ENCODE peak calls at places on chromosomes 4 and X, in four cellular contexts. One of them, this sample, is unnamed.

GRCh38 chr4:123667991-123668390 is 271.4 kb downstream of the SPRY1 start:
- DNase-seq in right atrium auricular region: no peak
- DNase-seq in OCI-LY7: no peak
- DNase-seq in H1: no peak
- DNase-seq in this sample: no peak

GRCh38 chr4:103076777-103077347 is 301 bp upstream of the SLC9B2 start:
- DNase-seq in right atrium auricular region: no peak
- DNase-seq in OCI-LY7: peak; percentile 70
- DNase-seq in H1: no peak
- DNase-seq in this sample: no peak

GRCh38 chrX:7330971-7331746 is 183.2 kb upstream of the PUDP start:
- DNase-seq in right atrium auricular region: no peak
- DNase-seq in OCI-LY7: no peak
- DNase-seq in H1: no peak
- DNase-seq in this sample: no peak

GRCh38 chrX:113421432-113421831 is 580.8 kb upstream of the AMOT start:
- DNase-seq in right atrium auricular region: no peak
- DNase-seq in OCI-LY7: no peak
- DNase-seq in H1: no peak
- DNase-seq in this sample: no peak

GRCh38 chrX:41761702-41762101 is 37.7 kb downstream of the GPR82 start:
- DNase-seq in right atrium auricular region: no peak
- DNase-seq in OCI-LY7: no peak
- DNase-seq in H1: no peak
- DNase-seq in this sample: no peak

GRCh38 chr4:38531126-38531737 is 132.8 kb upstream of the KLF3 start:
- DNase-seq in right atrium auricular region: no peak
- DNase-seq in OCI-LY7: no peak
- DNase-seq in H1: no peak
- DNase-seq in this sample: no peak

GRCh38 chrX:11970935-11971334 is 167.3 kb upstream of the FRMPD4 start:
- DNase-seq in right atrium auricular region: no peak
- DNase-seq in OCI-LY7: no peak
- DNase-seq in H1: no peak
- DNase-seq in this sample: no peak

GRCh38 chr4:162422312-162422711 is 258.5 kb upstream of the FSTL5 start:
- DNase-seq in right atrium auricular region: no peak
- DNase-seq in OCI-LY7: no peak
- DNase-seq in H1: no peak
- DNase-seq in this sample: no peak

GRCh38 chrX:109911046-109911445 is 91.9 kb upstream of the TMEM164 start:
- DNase-seq in right atrium auricular region: no peak
- DNase-seq in OCI-LY7: no peak
- DNase-seq in H1: no peak
- DNase-seq in this sample: no peak

GRCh38 chr4:39614487-39615162 is 24.0 kb downstream of the SMIM14 start:
- DNase-seq in right atrium auricular region: no peak
- DNase-seq in OCI-LY7: no peak
- DNase-seq in H1: no peak
- DNase-seq in this sample: no peak

GRCh38 chrX:154793084-154793483 is 12.2 kb downstream of the MPP1 start:
- DNase-seq in right atrium auricular region: no peak
- DNase-seq in OCI-LY7: no peak
- DNase-seq in H1: no peak
- DNase-seq in this sample: no peak

GRCh38 chr4:41542526-41543270 is 4.7 kb downstream of the LIMCH1 start:
- DNase-seq in right atrium auricular region: no peak
- DNase-seq in OCI-LY7: no peak
- DNase-seq in H1: no peak
- DNase-seq in this sample: no peak

GRCh38 chr4:90536408-90536807 is 409.2 kb downstream of the CCSER1 start:
- DNase-seq in right atrium auricular region: no peak
- DNase-seq in OCI-LY7: no peak
- DNase-seq in H1: no peak
- DNase-seq in this sample: no peak

GRCh38 chrX:1885116-1885515 is 270.3 kb downstream of the ASMT start:
- DNase-seq in right atrium auricular region: no peak
- DNase-seq in OCI-LY7: no peak
- DNase-seq in H1: no peak
- DNase-seq in this sample: no peak

GRCh38 chr4:7957113-7957656 is 17.5 kb upstream of the AFAP1 start:
- DNase-seq in right atrium auricular region: no peak
- DNase-seq in OCI-LY7: no peak
- DNase-seq in H1: no peak
- DNase-seq in this sample: no peak

GRCh38 chrX:79161655-79162054 is 17.2 kb downstream of the GPR174 start:
- DNase-seq in right atrium auricular region: no peak
- DNase-seq in OCI-LY7: peak; percentile 34
- DNase-seq in H1: no peak
- DNase-seq in this sample: no peak

GRCh38 chr4:69658133-69658532 is 5.1 kb upstream of the UGT2A1 start:
- DNase-seq in right atrium auricular region: no peak
- DNase-seq in OCI-LY7: no peak
- DNase-seq in H1: no peak
- DNase-seq in this sample: no peak

GRCh38 chrX:136781180-136781797 is 557 bp upstream of the ARHGEF6 start:
- DNase-seq in right atrium auricular region: no peak
- DNase-seq in OCI-LY7: peak; percentile 25
- DNase-seq in H1: no peak
- DNase-seq in this sample: no peak

GRCh38 chr4:109982521-109982920 is 69.8 kb downstream of the EGF start:
- DNase-seq in right atrium auricular region: no peak
- DNase-seq in OCI-LY7: no peak
- DNase-seq in H1: no peak
- DNase-seq in this sample: no peak

GRCh38 chrX:47112316-47112954 is 32.1 kb downstream of the NDUFB11 start:
- DNase-seq in right atrium auricular region: no peak
- DNase-seq in OCI-LY7: no peak
- DNase-seq in H1: no peak
- DNase-seq in this sample: no peak

GRCh38 chrX:110123331-110123782 is 120.4 kb downstream of the TMEM164 start:
- DNase-seq in right atrium auricular region: no peak
- DNase-seq in OCI-LY7: no peak
- DNase-seq in H1: no peak
- DNase-seq in this sample: no peak

GRCh38 chr4:148539387-148539786 is 97.2 kb upstream of the NR3C2 start:
- DNase-seq in right atrium auricular region: no peak
- DNase-seq in OCI-LY7: no peak
- DNase-seq in H1: no peak
- DNase-seq in this sample: peak; percentile 82

GRCh38 chr4:143251348-143251747 is 66.6 kb downstream of the USP38 start:
- DNase-seq in right atrium auricular region: no peak
- DNase-seq in OCI-LY7: no peak
- DNase-seq in H1: no peak
- DNase-seq in this sample: peak; percentile 26

GRCh38 chrX:56788717-56789122 is 59.7 kb downstream of the NBDY start:
- DNase-seq in right atrium auricular region: no peak
- DNase-seq in OCI-LY7: peak; percentile 25
- DNase-seq in H1: no peak
- DNase-seq in this sample: no peak

GRCh38 chr4:41362647-41363383 is 106.1 kb downstream of the UCHL1 start:
- DNase-seq in right atrium auricular region: no peak
- DNase-seq in OCI-LY7: no peak
- DNase-seq in H1: peak; percentile 72
- DNase-seq in this sample: no peak

GRCh38 chr4:86664959-86665358 is 70.8 kb downstream of the PTPN13 start:
- DNase-seq in right atrium auricular region: no peak
- DNase-seq in OCI-LY7: no peak
- DNase-seq in H1: no peak
- DNase-seq in this sample: no peak

GRCh38 chrX:1491851-1492349 is 39.2 kb upstream of the ASMTL start:
- DNase-seq in right atrium auricular region: no peak
- DNase-seq in OCI-LY7: peak; percentile 97
- DNase-seq in H1: peak; percentile 86
- DNase-seq in this sample: no peak

GRCh38 chrX:120308959-120309872 is 2.0 kb downstream of the TMEM255A start:
- DNase-seq in right atrium auricular region: no peak
- DNase-seq in OCI-LY7: peak; percentile 73
- DNase-seq in H1: peak; percentile 52
- DNase-seq in this sample: peak; percentile 47

GRCh38 chrX:112967903-112968302 is 127.3 kb upstream of the AMOT start:
- DNase-seq in right atrium auricular region: no peak
- DNase-seq in OCI-LY7: no peak
- DNase-seq in H1: no peak
- DNase-seq in this sample: no peak

GRCh38 chr4:117965608-117966007 is 68.7 kb upstream of the NDST3 start:
- DNase-seq in right atrium auricular region: no peak
- DNase-seq in OCI-LY7: no peak
- DNase-seq in H1: no peak
- DNase-seq in this sample: no peak

GRCh38 chr4:184969610-184970009 is 48.7 kb upstream of the HELT start:
- DNase-seq in right atrium auricular region: peak; percentile 21
- DNase-seq in OCI-LY7: no peak
- DNase-seq in H1: no peak
- DNase-seq in this sample: no peak

GRCh38 chr4:181897935-181898334 is 345.3 kb upstream of the TENM3 start:
- DNase-seq in right atrium auricular region: no peak
- DNase-seq in OCI-LY7: no peak
- DNase-seq in H1: no peak
- DNase-seq in this sample: no peak

GRCh38 chr4:108172231-108172779 is 3.6 kb upstream of the LEF1 start:
- DNase-seq in right atrium auricular region: no peak
- DNase-seq in OCI-LY7: peak; percentile 39
- DNase-seq in H1: peak; percentile 62
- DNase-seq in this sample: no peak

GRCh38 chr4:6378493-6379445 is 93.6 kb downstream of the PPP2R2C start:
- DNase-seq in right atrium auricular region: no peak
- DNase-seq in OCI-LY7: no peak
- DNase-seq in H1: no peak
- DNase-seq in this sample: no peak

GRCh38 chr4:151540728-151541437 is 131.9 kb downstream of the FHIP1A start:
- DNase-seq in right atrium auricular region: no peak
- DNase-seq in OCI-LY7: no peak
- DNase-seq in H1: no peak
- DNase-seq in this sample: peak; percentile 48

GRCh38 chr4:169658970-169659735 is 38.8 kb downstream of the CLCN3 start:
- DNase-seq in right atrium auricular region: no peak
- DNase-seq in OCI-LY7: no peak
- DNase-seq in H1: no peak
- DNase-seq in this sample: no peak

GRCh38 chrX:103640401-103641155 is 11.8 kb downstream of the TCEAL1 start:
- DNase-seq in right atrium auricular region: no peak
- DNase-seq in OCI-LY7: no peak
- DNase-seq in H1: no peak
- DNase-seq in this sample: no peak

GRCh38 chrX:24190500-24191156 is 41.1 kb downstream of the ZFX start:
- DNase-seq in right atrium auricular region: no peak
- DNase-seq in OCI-LY7: no peak
- DNase-seq in H1: no peak
- DNase-seq in this sample: no peak
- H3K27ac ChIP-seq in right atrium auricular region: no peak overlapping the region
- H3K27ac ChIP-seq in OCI-LY7: no peak overlapping the region
- H3K27ac ChIP-seq in H1: no peak overlapping the region
- H3K27ac ChIP-seq in this sample: no peak overlapping the region

GRCh38 chr4:26413595-26413994 is 76.7 kb downstream of the CCKAR start:
- DNase-seq in right atrium auricular region: no peak
- DNase-seq in OCI-LY7: no peak
- DNase-seq in H1: no peak
- DNase-seq in this sample: no peak
- TF ChIP-seq CTCF in right atrium auricular region: no peak
- TF ChIP-seq CTCF in OCI-LY7: peak; percentile 44
- TF ChIP-seq CTCF in H1: no peak
- TF ChIP-seq CTCF in this sample: no peak

GRCh38 chrX:13750204-13750603 is 15.7 kb downstream of the OFD1 start:
- DNase-seq in right atrium auricular region: no peak
- DNase-seq in OCI-LY7: peak; percentile 64
- DNase-seq in H1: no peak
- DNase-seq in this sample: no peak
- H3K27ac ChIP-seq in right atrium auricular region: no peak overlapping the region
- H3K27ac ChIP-seq in OCI-LY7: peak overlapping the region; percentile 57
- H3K27ac ChIP-seq in H1: no peak overlapping the region
- H3K27ac ChIP-seq in this sample: no peak overlapping the region

GRCh38 chr4:155582971-155583437 is 83.6 kb upstream of the GUCY1A1 start:
- DNase-seq in right atrium auricular region: no peak
- DNase-seq in OCI-LY7: no peak
- DNase-seq in H1: no peak
- DNase-seq in this sample: no peak
- TF ChIP-seq CTCF in right atrium auricular region: no peak
- TF ChIP-seq CTCF in OCI-LY7: no peak
- TF ChIP-seq CTCF in H1: no peak
- TF ChIP-seq CTCF in this sample: no peak

GRCh38 chrX:68196939-68197791 is 236.1 kb downstream of the OPHN1 start:
- DNase-seq in right atrium auricular region: no peak
- DNase-seq in OCI-LY7: peak; percentile 37
- DNase-seq in H1: peak; percentile 33
- DNase-seq in this sample: peak; percentile 50

GRCh38 chrX:68199062-68199848 is 234.0 kb downstream of the OPHN1 start:
- DNase-seq in right atrium auricular region: no peak
- DNase-seq in OCI-LY7: no peak
- DNase-seq in H1: no peak
- DNase-seq in this sample: no peak

GRCh38 chrX:68190799-68191198 is 242.5 kb downstream of the OPHN1 start:
- DNase-seq in right atrium auricular region: no peak
- DNase-seq in OCI-LY7: no peak
- DNase-seq in H1: no peak
- DNase-seq in this sample: no peak

GRCh38 chrX:68193234-68193633 is 240.1 kb downstream of the OPHN1 start:
- DNase-seq in right atrium auricular region: no peak
- DNase-seq in OCI-LY7: no peak
- DNase-seq in H1: no peak
- DNase-seq in this sample: no peak

DNA sequence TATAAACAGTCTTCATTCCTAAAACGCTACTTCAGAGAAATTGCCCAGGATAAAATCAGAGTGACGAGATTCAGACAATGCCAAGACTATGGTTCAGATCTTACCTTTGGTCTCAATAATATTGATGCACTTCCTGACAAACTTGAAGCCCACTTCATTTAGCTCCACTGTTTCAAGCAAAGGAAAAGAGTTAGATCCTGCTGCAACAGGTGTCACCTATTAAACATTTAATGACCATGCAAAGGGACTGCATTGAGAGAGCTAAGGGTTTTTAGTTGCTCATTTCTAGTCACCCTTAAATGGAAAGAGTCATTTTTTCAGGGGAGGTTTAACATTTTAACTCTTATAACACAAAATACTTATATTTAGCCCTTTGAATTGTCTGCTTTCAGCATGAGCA is 239.5 kb downstream of the OPHN1 start:
- DNase-seq in right atrium auricular region: no peak
- DNase-seq in OCI-LY7: no peak
- DNase-seq in H1: no peak
- DNase-seq in this sample: no peak
- H3K27ac ChIP-seq in right atrium auricular region: no peak overlapping the region
- H3K27ac ChIP-seq in OCI-LY7: no peak overlapping the region
- H3K27ac ChIP-seq in H1: no peak overlapping the region
- H3K27ac ChIP-seq in this sample: no peak overlapping the region

GRCh38 chr4:47383829-47384427 is 79.6 kb downstream of the COMMD8 start:
- DNase-seq in right atrium auricular region: no peak
- DNase-seq in OCI-LY7: peak; percentile 43
- DNase-seq in H1: no peak
- DNase-seq in this sample: no peak
- TF ChIP-seq CTCF in right atrium auricular region: peak; percentile 68
- TF ChIP-seq CTCF in OCI-LY7: peak; percentile 86
- TF ChIP-seq CTCF in H1: no peak
- TF ChIP-seq CTCF in this sample: peak; percentile 30

GRCh38 chrX:16882702-16883486 is 12.7 kb upstream of the RBBP7 start:
- DNase-seq in right atrium auricular region: peak; percentile 61
- DNase-seq in OCI-LY7: peak; percentile 80
- DNase-seq in H1: peak; percentile 66
- DNase-seq in this sample: peak; percentile 82
- H3K27ac ChIP-seq in right atrium auricular region: peak overlapping the region; percentile 68
- H3K27ac ChIP-seq in OCI-LY7: peak overlapping the region; percentile 78
- H3K27ac ChIP-seq in H1: no peak overlapping the region
- H3K27ac ChIP-seq in this sample: peak overlapping the region; percentile 57

GRCh38 chr4:74793757-74794340 is 474 bp downstream of the BTC start:
- DNase-seq in right atrium auricular region: no peak
- DNase-seq in OCI-LY7: no peak
- DNase-seq in H1: peak; percentile 81
- DNase-seq in this sample: peak; percentile 76
- TF ChIP-seq CTCF in right atrium auricular region: peak; percentile 35
- TF ChIP-seq CTCF in OCI-LY7: no peak
- TF ChIP-seq CTCF in H1: peak; percentile 79
- TF ChIP-seq CTCF in this sample: peak; percentile 25